ENCODE peak calls at places on chromosomes 3 and 15, in six cellular contexts. H is mesendoderm, F is H9, J is neuronal stem cell, R is trophoblast cell, E is mesenchymal stem cell. W is an unnamed sample.

GRCh38 chr3:71887256-71887655 is 102.3 kb upstream of the PROK2 start:
- DNase-seq in R (no peak), J (no peak), F (no peak), E (no peak), H (no peak), W (no peak)

GRCh38 chr3:27677554-27677953 is 44.6 kb downstream of the EOMES start:
- DNase-seq in H (no peak), E (peak), J (no peak), F (no peak), R (peak), W (peak)

GRCh38 chr3:108103040-108103751 is 12.4 kb upstream of the CD47 start:
- DNase-seq in J (no peak), F (peak), E (no peak), R (no peak), H (peak), W (no peak)

GRCh38 chr15:70451861-70452653 is 311.3 kb downstream of the UACA start:
- DNase-seq in E (no peak), R (peak), J (no peak), F (peak), H (peak), W (no peak)

GRCh38 chr3:186825294-186825821 is 17.2 kb upstream of the ADIPOQ start:
- DNase-seq in J (no peak), E (peak), F (peak), R (peak), H (peak), W (peak)

GRCh38 chr3:51371943-51372557 is 13.0 kb upstream of the MANF start:
- DNase-seq in H (peak), R (peak), F (peak), J (peak), E (peak), W (peak)

GRCh38 chr15:69648215-69648614 is 195.6 kb downstream of the RPLP1 start:
- DNase-seq in R (no peak), H (peak), F (peak), E (peak), J (no peak), W (no peak)

GRCh38 chr3:16743276-16743675 is 138.1 kb upstream of the DAZL start:
- DNase-seq in R (no peak), F (no peak), E (no peak), J (no peak), H (no peak), W (no peak)

DNA sequence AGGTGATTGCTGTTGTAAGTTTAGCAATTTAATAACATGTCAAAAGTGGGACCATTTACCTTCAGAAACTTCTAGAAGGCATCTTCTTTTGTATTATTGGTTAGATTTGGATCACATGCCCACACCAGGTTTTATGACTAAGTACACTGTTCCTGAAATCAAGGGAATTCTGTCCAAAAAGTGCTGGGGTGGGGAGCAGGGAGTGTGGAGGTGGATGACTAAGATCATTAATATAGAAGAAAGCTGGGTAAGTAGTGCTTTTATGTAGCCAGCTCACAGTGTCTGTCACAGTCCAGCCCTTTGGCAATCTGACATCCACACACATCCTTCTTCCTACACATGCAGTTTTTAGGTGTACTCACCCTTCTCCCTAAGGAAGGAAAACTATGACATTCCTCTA is 120.0 kb downstream of the TMCO5A start:
- DNase-seq in H (no peak), F (no peak), E (no peak), R (no peak), J (no peak), W (peak)
- H3K27ac ChIP-seq in H (no peak), F (no peak), E (no peak), R (no peak), J (no peak), W (no peak)

DNA sequence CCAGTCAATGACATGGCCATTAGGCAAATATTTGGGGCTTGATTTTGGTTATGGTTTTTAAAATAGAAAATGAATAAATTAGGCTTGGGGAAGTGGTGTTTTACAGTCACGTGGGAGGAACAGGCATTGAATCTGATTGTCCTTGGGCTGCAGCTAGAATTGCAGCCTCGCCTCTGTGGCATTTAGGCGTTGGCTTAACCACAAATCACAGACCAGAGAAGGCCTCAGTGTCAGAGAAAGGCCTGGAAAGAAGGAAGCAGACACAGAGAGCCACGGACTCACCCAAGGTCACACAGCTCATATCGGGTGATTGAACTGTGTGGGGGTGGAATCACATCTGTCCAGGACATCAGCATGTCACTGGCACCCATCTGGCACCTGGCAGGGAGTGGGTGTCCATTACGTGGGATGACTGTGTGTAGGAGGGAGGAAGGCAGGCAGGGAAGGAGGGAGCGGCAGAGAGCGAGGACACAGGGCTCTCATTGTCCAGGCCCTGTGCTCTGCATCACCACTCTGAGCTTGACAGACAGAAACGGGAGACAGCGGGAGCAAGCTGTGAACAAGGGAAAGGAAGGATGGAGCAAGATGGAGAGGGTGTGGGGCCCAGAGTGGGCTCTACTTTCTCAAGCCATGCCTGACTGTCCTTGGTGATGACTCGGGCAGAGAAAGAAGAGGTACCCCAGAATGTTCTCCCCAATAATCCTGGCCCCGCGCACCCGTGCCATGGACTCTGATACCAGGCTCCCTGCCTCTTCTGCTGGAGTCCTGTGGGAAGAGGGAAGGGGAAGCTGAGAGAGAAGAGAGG is 186.4 kb downstream of the FAM43A start:
- DNase-seq in J (no peak), F (no peak), H (peak), R (no peak), E (peak), W (peak)
- H2BK5ac ChIP-seq in J (no peak), F (no peak), H (no peak), R (peak), E (no peak), W (peak)

GRCh38 chr15:95644476-95644875 is 686.0 kb upstream of the NR2F2 start:
- DNase-seq in E (no peak), F (no peak), H (no peak), J (no peak), R (no peak), W (no peak)
- H3K27ac ChIP-seq in E (no peak), F (no peak), H (no peak), J (no peak), R (no peak), W (no peak)

GRCh38 chr3:38137615-38138346 is 680 bp upstream of the MYD88 start:
- DNase-seq in E (no peak), F (peak), H (peak), R (peak), J (peak), W (no peak)
- H2BK5ac ChIP-seq in E (no peak), F (no peak), H (no peak), R (peak), J (peak), W (peak)

DNA sequence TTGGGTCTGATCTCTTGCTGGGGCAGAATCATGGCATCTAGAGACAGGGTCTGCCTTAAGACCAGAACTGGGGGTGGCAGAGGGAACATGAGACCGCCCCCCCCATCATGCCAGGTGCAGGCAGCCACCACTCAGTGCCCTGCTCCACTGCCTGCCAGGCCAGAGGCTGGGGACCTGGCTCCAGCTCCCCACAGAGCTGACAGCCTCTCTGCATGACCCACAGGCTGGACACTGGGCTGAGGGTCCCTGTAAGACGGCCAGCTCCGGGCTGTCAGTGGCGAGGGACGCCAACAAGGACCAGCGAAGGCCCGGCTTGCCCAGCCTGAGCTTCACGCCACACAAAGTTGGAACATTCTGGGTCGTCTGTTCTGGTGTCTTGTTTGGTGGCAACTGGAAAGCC is 145.6 kb downstream of the NSMCE3 start:
- DNase-seq in F (no peak), H (no peak), R (no peak), J (no peak), E (no peak), W (no peak)
- H3K27ac ChIP-seq in F (no peak), H (no peak), R (peak), J (no peak), E (no peak), W (no peak)

DNA sequence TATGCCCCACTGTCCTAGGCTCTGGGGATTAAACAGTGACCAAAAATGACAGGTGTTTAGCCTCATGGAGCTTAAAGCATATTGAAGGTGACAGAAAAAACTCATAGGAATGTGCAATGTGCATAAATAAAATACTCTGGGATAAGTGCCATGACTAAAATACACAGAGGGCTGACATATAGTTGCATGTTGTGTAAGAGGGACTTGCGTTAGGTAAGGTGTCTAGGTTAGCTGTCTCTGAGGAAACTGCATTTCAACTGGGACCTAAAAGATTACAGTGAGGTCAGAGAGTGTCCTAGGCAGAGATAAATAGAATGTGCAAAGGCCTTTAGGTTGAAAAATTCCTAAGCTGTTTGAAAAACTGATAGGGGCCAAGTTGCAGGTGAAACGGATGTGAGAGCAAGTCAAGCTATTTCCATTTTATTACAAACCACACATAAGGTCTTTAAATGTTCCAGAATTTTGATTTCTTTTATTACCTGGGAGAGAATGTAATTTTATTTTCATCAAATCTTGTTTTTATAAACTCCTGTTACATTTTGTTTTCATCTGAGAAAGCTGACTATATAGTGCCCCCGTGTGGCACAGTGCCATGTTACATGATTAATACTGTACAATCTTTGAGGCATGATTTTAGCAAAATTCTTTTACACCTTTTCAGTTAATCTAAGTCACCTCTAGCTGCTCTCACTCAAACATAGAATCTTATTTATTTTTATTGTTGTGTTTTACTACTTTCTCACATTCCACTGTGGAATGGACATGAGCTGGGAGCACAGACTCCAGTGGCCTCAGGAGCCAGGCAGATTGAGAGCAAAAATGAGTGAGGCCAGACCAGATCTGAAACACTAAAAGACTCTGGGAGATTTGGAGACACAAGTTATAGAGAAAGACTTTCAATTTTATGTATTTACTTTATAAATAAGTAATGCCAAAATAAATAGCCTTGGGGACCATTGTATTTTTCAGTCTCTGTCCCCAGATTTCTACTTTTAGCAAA is 259.6 kb upstream of the ZNF717 start:
- DNase-seq in J (peak), F (no peak), E (peak), R (peak), H (peak), W (peak)
- H2BK5ac ChIP-seq in J (no peak), F (peak), E (no peak), R (no peak), H (no peak), W (peak)

GRCh38 chr3:160633361-160634083 is 43.4 kb upstream of the ARL14 start:
- DNase-seq in J (no peak), F (no peak), R (no peak), H (no peak), E (no peak), W (no peak)
- H3K27ac ChIP-seq in J (no peak), F (no peak), R (no peak), H (no peak), E (no peak), W (no peak)

GRCh38 chr3:124761250-124761796 is 31.1 kb downstream of the UMPS start:
- DNase-seq in J (peak), F (peak), H (peak), E (peak), R (peak), W (peak)

GRCh38 chr3:124760601-124761000 is 30.3 kb downstream of the UMPS start:
- DNase-seq in R (no peak), F (no peak), H (peak), J (no peak), E (peak), W (peak)

GRCh38 chr3:124761935-124762334 is 31.7 kb downstream of the UMPS start:
- DNase-seq in E (no peak), R (no peak), J (no peak), H (no peak), F (no peak), W (no peak)

GRCh38 chr3:124758851-124759635 is 28.8 kb downstream of the UMPS start:
- DNase-seq in R (no peak), J (no peak), E (no peak), H (peak), F (peak), W (no peak)

GRCh38 chr3:124759666-124760401 is 29.6 kb downstream of the UMPS start:
- DNase-seq in R (no peak), E (no peak), F (no peak), J (no peak), H (no peak), W (peak)
- H2BK5ac ChIP-seq in R (no peak), E (no peak), F (no peak), J (no peak), H (no peak), W (no peak)

GRCh38 chr15:48394172-48394571 is 62.9 kb downstream of the DUT start:
- DNase-seq in J (no peak), H (no peak), F (no peak), R (no peak), E (no peak), W (no peak)
- H3K27ac ChIP-seq in J (no peak), H (no peak), F (no peak), R (no peak), E (no peak), W (no peak)